ENCODE peak calls at places on chromosome 4, in four cellular contexts. One of them, this sample, is unnamed.

GRCh38 chr4:53005149-53005546 is 143.0 kb downstream of the RASL11B start:
- DNase-seq in progenitor cell of endocrine pancreas: no peak
- DNase-seq in right atrium auricular region: no peak
- DNase-seq in activated CD8-positive, alpha-beta memory T cell treated with anti-CD3 and anti-CD28 coated beads, Interleukin-2, amount 50 U/mL, for 48 hours: no peak
- DNase-seq in this sample: no peak

GRCh38 chr4:48546336-48546735 is 56.3 kb downstream of the ZAR1 start:
- DNase-seq in progenitor cell of endocrine pancreas: no peak
- DNase-seq in activated CD8-positive, alpha-beta memory T cell treated with anti-CD3 and anti-CD28 coated beads, Interleukin-2, amount 50 U/mL, for 48 hours: no peak
- DNase-seq in right atrium auricular region: no peak
- DNase-seq in this sample: no peak

GRCh38 chr4:64899563-64899962 is 490.3 kb upstream of the TECRL start:
- DNase-seq in activated CD8-positive, alpha-beta memory T cell treated with anti-CD3 and anti-CD28 coated beads, Interleukin-2, amount 50 U/mL, for 48 hours: no peak
- DNase-seq in right atrium auricular region: no peak
- DNase-seq in progenitor cell of endocrine pancreas: no peak
- DNase-seq in this sample: no peak

GRCh38 chr4:15250021-15250441 is 177.8 kb upstream of the C1QTNF7 start:
- DNase-seq in activated CD8-positive, alpha-beta memory T cell treated with anti-CD3 and anti-CD28 coated beads, Interleukin-2, amount 50 U/mL, for 48 hours: no peak
- DNase-seq in progenitor cell of endocrine pancreas: no peak
- DNase-seq in right atrium auricular region: no peak
- DNase-seq in this sample: no peak

GRCh38 chr4:16443504-16444088 is 217.3 kb upstream of the TAPT1 start:
- DNase-seq in right atrium auricular region: no peak
- DNase-seq in activated CD8-positive, alpha-beta memory T cell treated with anti-CD3 and anti-CD28 coated beads, Interleukin-2, amount 50 U/mL, for 48 hours: no peak
- DNase-seq in progenitor cell of endocrine pancreas: no peak
- DNase-seq in this sample: no peak

GRCh38 chr4:182190306-182190705 is 52.9 kb upstream of the TENM3 start:
- DNase-seq in right atrium auricular region: no peak
- DNase-seq in progenitor cell of endocrine pancreas: no peak
- DNase-seq in activated CD8-positive, alpha-beta memory T cell treated with anti-CD3 and anti-CD28 coated beads, Interleukin-2, amount 50 U/mL, for 48 hours: no peak
- DNase-seq in this sample: no peak

GRCh38 chr4:33837043-33837442 is 2407.3 kb downstream of the ARAP2 start:
- DNase-seq in activated CD8-positive, alpha-beta memory T cell treated with anti-CD3 and anti-CD28 coated beads, Interleukin-2, amount 50 U/mL, for 48 hours: no peak
- DNase-seq in progenitor cell of endocrine pancreas: no peak
- DNase-seq in right atrium auricular region: no peak
- DNase-seq in this sample: no peak

GRCh38 chr4:112523008-112523440 is 7.0 kb upstream of the NEUROG2 start:
- DNase-seq in progenitor cell of endocrine pancreas: no peak
- DNase-seq in activated CD8-positive, alpha-beta memory T cell treated with anti-CD3 and anti-CD28 coated beads, Interleukin-2, amount 50 U/mL, for 48 hours: peak; percentile 72
- DNase-seq in right atrium auricular region: no peak
- DNase-seq in this sample: no peak

GRCh38 chr4:86895692-86896488 is 3.7 kb upstream of the C4orf36 start:
- DNase-seq in right atrium auricular region: no peak
- DNase-seq in activated CD8-positive, alpha-beta memory T cell treated with anti-CD3 and anti-CD28 coated beads, Interleukin-2, amount 50 U/mL, for 48 hours: no peak
- DNase-seq in progenitor cell of endocrine pancreas: no peak
- DNase-seq in this sample: no peak

GRCh38 chr4:38392223-38392855 is 271.7 kb upstream of the KLF3 start:
- DNase-seq in right atrium auricular region: no peak
- DNase-seq in progenitor cell of endocrine pancreas: no peak
- DNase-seq in activated CD8-positive, alpha-beta memory T cell treated with anti-CD3 and anti-CD28 coated beads, Interleukin-2, amount 50 U/mL, for 48 hours: no peak
- DNase-seq in this sample: no peak

GRCh38 chr4:4395849-4396627 is 9.1 kb downstream of the NSG1 start:
- DNase-seq in right atrium auricular region: no peak
- DNase-seq in activated CD8-positive, alpha-beta memory T cell treated with anti-CD3 and anti-CD28 coated beads, Interleukin-2, amount 50 U/mL, for 48 hours: no peak
- DNase-seq in progenitor cell of endocrine pancreas: no peak
- DNase-seq in this sample: no peak

GRCh38 chr4:181957088-181957487 is 286.1 kb upstream of the TENM3 start:
- DNase-seq in progenitor cell of endocrine pancreas: no peak
- DNase-seq in activated CD8-positive, alpha-beta memory T cell treated with anti-CD3 and anti-CD28 coated beads, Interleukin-2, amount 50 U/mL, for 48 hours: no peak
- DNase-seq in right atrium auricular region: no peak
- DNase-seq in this sample: no peak

GRCh38 chr4:110135523-110135922 is 62.9 kb downstream of the ELOVL6 start:
- DNase-seq in activated CD8-positive, alpha-beta memory T cell treated with anti-CD3 and anti-CD28 coated beads, Interleukin-2, amount 50 U/mL, for 48 hours: no peak
- DNase-seq in progenitor cell of endocrine pancreas: no peak
- DNase-seq in right atrium auricular region: no peak
- DNase-seq in this sample: no peak

GRCh38 chr4:85955614-85956295 is 404.1 kb downstream of the MAPK10 start:
- DNase-seq in progenitor cell of endocrine pancreas: no peak
- DNase-seq in activated CD8-positive, alpha-beta memory T cell treated with anti-CD3 and anti-CD28 coated beads, Interleukin-2, amount 50 U/mL, for 48 hours: no peak
- DNase-seq in right atrium auricular region: no peak
- DNase-seq in this sample: no peak

GRCh38 chr4:174460684-174461083 is 61.6 kb downstream of the HPGD start:
- DNase-seq in activated CD8-positive, alpha-beta memory T cell treated with anti-CD3 and anti-CD28 coated beads, Interleukin-2, amount 50 U/mL, for 48 hours: no peak
- DNase-seq in right atrium auricular region: no peak
- DNase-seq in progenitor cell of endocrine pancreas: no peak
- DNase-seq in this sample: no peak

GRCh38 chr4:33107813-33108212 is 2387.6 kb downstream of the PCDH7 start:
- DNase-seq in right atrium auricular region: no peak
- DNase-seq in activated CD8-positive, alpha-beta memory T cell treated with anti-CD3 and anti-CD28 coated beads, Interleukin-2, amount 50 U/mL, for 48 hours: no peak
- DNase-seq in progenitor cell of endocrine pancreas: no peak
- DNase-seq in this sample: no peak

GRCh38 chr4:142728209-142728608 is 117.9 kb downstream of the INPP4B start:
- DNase-seq in progenitor cell of endocrine pancreas: no peak
- DNase-seq in right atrium auricular region: no peak
- DNase-seq in activated CD8-positive, alpha-beta memory T cell treated with anti-CD3 and anti-CD28 coated beads, Interleukin-2, amount 50 U/mL, for 48 hours: no peak
- DNase-seq in this sample: no peak

GRCh38 chr4:8512510-8512909 is 67.7 kb upstream of the GPR78 start:
- DNase-seq in right atrium auricular region: no peak
- DNase-seq in activated CD8-positive, alpha-beta memory T cell treated with anti-CD3 and anti-CD28 coated beads, Interleukin-2, amount 50 U/mL, for 48 hours: no peak
- DNase-seq in progenitor cell of endocrine pancreas: no peak
- DNase-seq in this sample: no peak

GRCh38 chr4:175891231-175891630 is 79.2 kb upstream of the GPM6A start:
- DNase-seq in progenitor cell of endocrine pancreas: no peak
- DNase-seq in right atrium auricular region: no peak
- DNase-seq in activated CD8-positive, alpha-beta memory T cell treated with anti-CD3 and anti-CD28 coated beads, Interleukin-2, amount 50 U/mL, for 48 hours: no peak
- DNase-seq in this sample: no peak

GRCh38 chr4:24763631-24764302 is 31.6 kb upstream of the SOD3 start:
- DNase-seq in right atrium auricular region: no peak
- DNase-seq in activated CD8-positive, alpha-beta memory T cell treated with anti-CD3 and anti-CD28 coated beads, Interleukin-2, amount 50 U/mL, for 48 hours: no peak
- DNase-seq in progenitor cell of endocrine pancreas: no peak
- DNase-seq in this sample: peak; percentile 30